ENCODE peak calls at places on chromosome 18, in six cellular contexts. R is PC-9, I is transverse colon, W is HCT116, G is prostate gland, A is astrocyte. L is an unnamed sample.

GRCh38 chr18:2889761-2890192 is 43.0 kb downstream of the EMILIN2 start:
- DNase-seq in R (no peak), I (no peak), W (no peak), G (no peak), A (peak; percentile 20), L (no peak)

GRCh38 chr18:71831039-71831438 is 713.1 kb downstream of the CBLN2 start:
- DNase-seq in R (peak; percentile 41), I (no peak), W (no peak), G (peak; percentile 67), A (peak; percentile 22), L (no peak)

GRCh38 chr18:25896178-25896780 is 194.1 kb downstream of the SS18 start:
- DNase-seq in R (no peak), I (peak; percentile 16), W (peak; percentile 32), G (peak; percentile 14), A (peak; percentile 30), L (peak; percentile 59)

GRCh38 chr18:21599585-21600525 is 649 bp downstream of the ESCO1 start:
- DNase-seq in R (peak; percentile 45), I (peak; percentile 73), W (no peak), G (peak; percentile 41), A (no peak), L (peak; percentile 88)

GRCh38 chr18:63315879-63316278 is 3.7 kb downstream of the BCL2 start:
- DNase-seq in R (no peak), I (no peak), W (no peak), G (no peak), A (peak; percentile 37), L (no peak)

GRCh38 chr18:60120231-60120630 is 220.4 kb downstream of the PMAIP1 start:
- DNase-seq in R (no peak), I (no peak), W (no peak), G (no peak), A (no peak), L (no peak)

GRCh38 chr18:26963292-26963691 is 97.8 kb upstream of the AQP4 start:
- DNase-seq in R (no peak), I (no peak), W (no peak), G (no peak), A (no peak), L (no peak)

GRCh38 chr18:3547891-3548615 is 98.1 kb downstream of the TGIF1 start:
- DNase-seq in R (no peak), I (no peak), W (no peak), G (no peak), A (no peak), L (no peak)

GRCh38 chr18:1408331-1408835 is 503.7 kb downstream of the ADCYAP1 start:
- DNase-seq in R (no peak), I (no peak), W (no peak), G (peak; percentile 7), A (no peak), L (no peak)

GRCh38 chr18:23689031-23689615 is at the start of gene LAMA3:
- DNase-seq in R (peak; percentile 40), I (peak; percentile 61), W (no peak), G (peak; percentile 60), A (no peak), L (peak; percentile 63)

GRCh38 chr18:37294951-37295350 is 270.6 kb downstream of the CELF4 start:
- DNase-seq in R (no peak), I (peak; percentile 14), W (no peak), G (no peak), A (no peak), L (peak; percentile 36)

GRCh38 chr18:79965119-79965902 is 868 bp downstream of the HSBP1L1 start:
- DNase-seq in R (peak; percentile 84), I (peak; percentile 80), W (no peak), G (no peak), A (peak; percentile 71), L (peak; percentile 81)

GRCh38 chr18:65093341-65093740 is 657.5 kb upstream of the CDH7 start:
- DNase-seq in R (no peak), I (no peak), W (no peak), G (no peak), A (no peak), L (no peak)

GRCh38 chr18:11660691-11661090 is 28.4 kb upstream of the GNAL start:
- DNase-seq in R (no peak), I (no peak), W (no peak), G (no peak), A (no peak), L (no peak)

GRCh38 chr18:47343291-47343690 is 91.8 kb upstream of the SKOR2 start:
- DNase-seq in R (no peak), I (no peak), W (no peak), G (no peak), A (no peak), L (no peak)

GRCh38 chr18:47345996-47346395 is 94.5 kb upstream of the SKOR2 start:
- DNase-seq in R (no peak), I (no peak), W (no peak), G (no peak), A (no peak), L (no peak)

GRCh38 chr18:47342566-47342965 is 91.1 kb upstream of the SKOR2 start:
- DNase-seq in R (no peak), I (no peak), W (no peak), G (no peak), A (no peak), L (no peak)

DNA sequence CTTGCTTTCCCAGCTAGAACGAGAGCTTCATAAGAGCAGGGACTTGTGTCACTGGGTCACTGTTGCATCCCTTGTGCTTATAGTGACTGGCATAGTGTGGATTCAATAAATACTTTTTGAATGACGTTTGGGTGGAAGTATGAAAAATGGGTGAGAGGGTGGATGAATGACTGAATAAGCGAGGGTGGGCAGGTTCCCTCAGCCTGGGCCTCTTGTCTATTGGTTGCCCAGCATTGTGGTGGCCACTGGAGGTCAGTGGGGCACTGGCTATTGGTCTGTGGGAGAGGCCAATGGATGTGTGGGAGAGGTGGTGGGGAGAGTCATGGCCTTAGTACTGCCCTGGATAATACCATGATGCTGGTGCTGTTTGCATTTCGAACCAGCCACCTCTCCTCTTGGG is 93.8 kb upstream of the SKOR2 start:
- DNase-seq in R (no peak), I (no peak), W (no peak), G (no peak), A (no peak), L (no peak)
- H3K4me1 ChIP-seq in R (no peaks in the 10 kb centered on the region), I (no peaks in the 10 kb centered on the region), W (no peaks in the 10 kb centered on the region), G (no peaks in the 10 kb centered on the region), A (peaks cover 4% of the 10 kb centered on the region), L (no peaks in the 10 kb centered on the region)

GRCh38 chr18:61851279-61851678 is 41.5 kb downstream of the RNF152 start:
- DNase-seq in R (no peak), I (no peak), W (no peak), G (no peak), A (no peak), L (no peak)

GRCh38 chr18:61854578-61854977 is 38.2 kb downstream of the RNF152 start:
- DNase-seq in R (no peak), I (no peak), W (no peak), G (no peak), A (peak; percentile 78), L (no peak)

GRCh38 chr18:61852496-61852895 is 40.3 kb downstream of the RNF152 start:
- DNase-seq in R (peak; percentile 77), I (no peak), W (no peak), G (no peak), A (no peak), L (no peak)

GRCh38 chr18:61850756-61851155 is 42.1 kb downstream of the RNF152 start:
- DNase-seq in R (no peak), I (no peak), W (no peak), G (no peak), A (no peak), L (no peak)

GRCh38 chr18:61851940-61852451 is 40.8 kb downstream of the RNF152 start:
- DNase-seq in R (no peak), I (no peak), W (no peak), G (no peak), A (peak; percentile 43), L (no peak)
- TF ChIP-seq CTCF in R (no peak), I (no peak), W (no peak), G (no peak), A (no peak), L (no peak)

GRCh38 chr18:58390399-58390798 is 238.5 kb downstream of the ALPK2 start:
- DNase-seq in R (no peak), I (no peak), W (no peak), G (no peak), A (no peak), L (no peak)
- H3K36me3 ChIP-seq in R (peaks cover 49% of the 10 kb centered on the region), I (peaks cover 25% of the 10 kb centered on the region), W (peaks cover 5% of the 10 kb centered on the region), G (no peaks in the 10 kb centered on the region), A (peaks cover 71% of the 10 kb centered on the region), L (peaks cover 4% of the 10 kb centered on the region)

GRCh38 chr18:35047697-35048292 is 6.6 kb downstream of the MAPRE2 start:
- DNase-seq in R (no peak), I (no peak), W (no peak), G (no peak), A (no peak), L (no peak)

GRCh38 chr18:35050638-35051287 is 9.6 kb downstream of the MAPRE2 start:
- DNase-seq in R (no peak), I (no peak), W (no peak), G (no peak), A (no peak), L (peak; percentile 18)

GRCh38 chr18:35050004-35050623 is 8.9 kb downstream of the MAPRE2 start:
- DNase-seq in R (no peak), I (no peak), W (no peak), G (no peak), A (no peak), L (no peak)

GRCh38 chr18:35051978-35052377 is 10.8 kb downstream of the MAPRE2 start:
- DNase-seq in R (no peak), I (no peak), W (no peak), G (no peak), A (peak; percentile 16), L (no peak)

DNA sequence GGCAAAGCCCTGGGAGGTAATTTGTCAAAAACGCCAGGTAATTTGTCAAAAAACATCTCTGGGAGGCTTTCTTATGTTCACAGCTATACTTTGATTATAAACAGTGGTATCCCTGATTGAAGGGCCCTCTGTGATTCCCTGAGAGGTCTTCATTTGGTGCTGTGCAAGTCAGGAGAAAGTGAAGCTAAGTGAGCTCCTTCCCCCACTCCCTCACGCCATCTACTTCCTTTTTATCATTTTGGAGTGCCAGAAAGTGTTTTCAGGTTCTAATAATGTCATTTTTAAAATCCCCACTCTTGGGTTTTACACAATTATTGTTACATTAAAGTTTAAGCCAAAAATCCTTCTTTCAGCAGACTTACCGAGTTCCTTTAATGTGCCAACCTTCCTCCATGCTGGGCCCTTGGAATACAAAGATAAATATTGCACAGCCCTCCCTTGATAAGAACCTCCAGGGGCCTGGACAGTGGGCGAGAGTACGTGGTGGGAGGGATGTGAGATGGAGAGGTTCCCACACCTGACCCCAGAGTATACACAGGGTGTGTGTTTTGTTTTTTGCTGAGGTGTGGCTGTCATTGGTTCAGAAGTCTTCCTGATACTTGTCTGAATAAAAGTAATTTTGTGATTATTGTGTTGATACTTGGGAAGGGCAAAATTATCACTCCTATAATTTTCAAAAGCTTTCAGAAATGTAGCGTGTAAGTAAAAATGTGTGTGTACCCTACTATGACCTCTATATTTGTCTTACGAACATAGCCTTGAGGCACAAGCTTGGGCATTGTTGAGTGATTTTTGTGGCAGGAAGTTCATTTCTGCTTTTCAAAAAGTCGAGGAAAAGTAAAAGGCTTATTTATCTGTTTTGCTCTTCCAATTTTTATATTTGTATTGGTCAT is 8.1 kb downstream of the MAPRE2 start:
- DNase-seq in R (no peak), I (no peak), W (no peak), G (no peak), A (no peak), L (no peak)
- H3K4me1 ChIP-seq in R (no peaks in the 10 kb centered on the region), I (peaks cover 59% of the 10 kb centered on the region), W (no peaks in the 10 kb centered on the region), G (no peaks in the 10 kb centered on the region), A (peaks cover 14% of the 10 kb centered on the region), L (peaks cover 5% of the 10 kb centered on the region)

L was measured in mucosa of descending colon.